ENCODE peak calls at places on chromosomes 7 and 10, in seven cellular contexts. H is endothelial cell, T is AG04450, A is body of pancreas, G is astrocyte of the cerebellum, C is RWPE1, M is vagina. B is an unnamed sample.

GRCh38 chr10:111824128-111824527 is 359.4 kb downstream of the GPAM start:
- DNase-seq in A (no peak), T (no peak), M (no peak), H (no peak), G (no peak), C (no peak), B (no peak)

GRCh38 chr7:88111136-88111748 is 108.6 kb downstream of the SRI start:
- DNase-seq in C (peak), H (no peak), A (no peak), G (peak), T (no peak), M (no peak), B (no peak)

GRCh38 chr10:89074120-89074519 is 83.5 kb downstream of the FAS start:
- DNase-seq in G (peak), C (no peak), A (peak), H (no peak), M (no peak), T (no peak), B (no peak)

GRCh38 chr10:105742184-105742583 is 1101.1 kb downstream of the SORCS3 start:
- DNase-seq in C (no peak), M (no peak), A (peak), H (no peak), G (no peak), T (no peak), B (no peak)

GRCh38 chr7:86814980-86815379 is 171.3 kb downstream of the GRM3 start:
- DNase-seq in H (peak), C (peak), M (no peak), A (no peak), G (no peak), T (no peak), B (no peak)

GRCh38 chr10:79446451-79447020 is 1.1 kb upstream of the ZCCHC24 start:
- DNase-seq in C (no peak), T (no peak), H (peak), M (no peak), A (peak), G (no peak), B (no peak)

GRCh38 chr7:158255156-158255555 is 332.5 kb downstream of the PTPRN2 start:
- DNase-seq in G (no peak), C (no peak), M (no peak), H (no peak), A (no peak), T (no peak), B (no peak)

GRCh38 chr10:44279376-44279775 is 105.5 kb downstream of the CXCL12 start:
- DNase-seq in A (no peak), T (no peak), M (no peak), C (no peak), G (no peak), H (no peak), B (no peak)

GRCh38 chr7:114138587-114138986 is 219.8 kb upstream of the PPP1R3A start:
- DNase-seq in C (no peak), M (no peak), G (no peak), H (no peak), T (no peak), A (no peak), B (no peak)

GRCh38 chr10:30987463-30987862 is 44.2 kb downstream of the ZNF438 start:
- DNase-seq in C (no peak), M (no peak), T (no peak), H (no peak), G (no peak), A (no peak), B (no peak)

GRCh38 chr7:31957090-31957720 is 113.0 kb downstream of the PDE1C start:
- DNase-seq in A (no peak), T (no peak), C (no peak), G (no peak), M (no peak), H (no peak), B (no peak)

GRCh38 chr10:113592380-113592779 is 39.5 kb downstream of the HABP2 start:
- DNase-seq in H (no peak), M (no peak), A (no peak), T (no peak), G (no peak), C (no peak), B (no peak)

GRCh38 chr7:93279541-93279940 is 47.4 kb downstream of the VPS50 start:
- DNase-seq in M (no peak), G (no peak), T (no peak), H (no peak), C (no peak), A (no peak), B (no peak)

GRCh38 chr10:51937736-51938135 is 238.3 kb upstream of the CSTF2T start:
- DNase-seq in T (peak), C (no peak), G (peak), A (no peak), M (no peak), H (no peak), B (no peak)

GRCh38 chr10:12287772-12288171 is 61.6 kb upstream of the CAMK1D start:
- DNase-seq in H (no peak), T (no peak), M (no peak), A (no peak), G (no peak), C (no peak), B (no peak)

GRCh38 chr7:51731086-51731485 is 414.5 kb upstream of the COBL start:
- DNase-seq in T (no peak), A (no peak), G (peak), C (no peak), H (no peak), M (no peak), B (no peak)

GRCh38 chr10:76583711-76584161 is 1053.9 kb downstream of the KCNMA1 start:
- DNase-seq in A (no peak), M (no peak), G (peak), T (peak), C (peak), H (no peak), B (no peak)

DNA sequence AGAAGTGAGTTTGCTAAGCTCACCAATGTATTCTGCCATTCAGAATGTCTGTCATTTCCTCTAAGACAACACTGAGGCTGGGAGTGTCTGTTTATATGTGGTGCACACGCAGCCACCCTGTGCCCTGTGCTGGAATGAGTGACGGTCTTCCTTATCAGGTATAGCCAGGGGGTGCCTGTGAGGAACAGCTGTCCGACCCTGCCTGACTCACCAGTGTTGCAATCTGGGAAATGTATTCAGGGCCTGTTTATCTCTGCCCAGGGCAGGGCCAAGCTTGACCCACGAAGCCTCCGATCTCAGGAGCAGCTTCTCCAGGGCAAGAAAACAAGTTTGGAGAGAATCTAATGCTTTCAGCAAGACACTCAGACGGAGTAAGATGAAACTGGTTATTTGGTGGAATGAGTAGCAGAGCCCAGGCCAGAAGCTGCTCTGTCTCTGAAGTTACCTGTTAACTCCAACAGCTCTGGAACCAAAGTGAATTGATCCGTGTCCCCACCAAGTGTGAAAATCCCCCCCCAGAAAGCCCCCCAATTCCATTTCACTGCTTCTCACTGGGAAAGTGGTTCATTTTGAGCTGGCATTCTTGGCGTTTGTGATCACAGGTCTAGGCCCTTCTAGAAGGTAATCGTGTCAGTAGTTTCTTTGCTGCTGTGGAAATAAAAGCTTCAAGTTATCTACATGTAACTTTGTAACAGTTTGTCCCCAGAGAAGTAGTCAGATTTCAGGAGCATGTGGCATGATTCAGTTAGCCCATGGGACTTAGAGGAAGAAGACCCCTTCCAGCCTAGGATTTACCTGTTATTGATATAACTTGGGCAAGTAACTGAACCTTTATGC is 6.1 kb upstream of the UBE2H start:
- DNase-seq in A (peak), M (no peak), H (peak), T (peak), C (peak), G (no peak), B (peak)
- TF ChIP-seq CTCF in A (no peak), M (no peak), H (no peak), T (no peak), C (no peak), G (no peak), B (no peak)

DNA sequence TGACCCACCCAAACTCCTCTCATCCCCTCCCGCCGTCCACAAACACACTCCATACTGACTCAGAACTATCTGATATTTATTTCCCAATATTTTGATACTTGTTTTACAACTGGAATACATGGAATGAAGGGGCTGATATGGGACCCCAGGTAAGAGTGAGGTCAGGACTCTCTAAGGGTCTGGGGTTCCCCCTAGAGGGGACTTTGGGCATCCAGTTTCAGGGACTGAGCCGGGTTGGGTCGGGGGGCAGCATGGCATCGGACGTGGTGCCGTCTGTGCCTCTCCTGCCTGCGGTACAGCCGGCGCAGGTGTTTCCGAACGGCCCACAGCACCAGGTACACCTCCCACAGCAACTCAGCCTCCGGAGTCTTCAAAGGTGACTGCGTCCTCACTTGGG is 7.5 kb downstream of the SPACDR start:
- DNase-seq in M (no peak), T (no peak), C (no peak), G (no peak), H (no peak), A (no peak), B (no peak)
- TF ChIP-seq CTCF in M (no peak), T (no peak), C (no peak), G (no peak), H (no peak), A (no peak), B (no peak)

GRCh38 chr7:131241381-131241780 is 86.3 kb upstream of the MKLN1 start:
- DNase-seq in H (no peak), C (no peak), A (no peak), G (no peak), T (no peak), M (no peak), B (no peak)

GRCh38 chr7:131242123-131242650 is 85.5 kb upstream of the MKLN1 start:
- DNase-seq in C (no peak), A (no peak), M (no peak), G (no peak), T (no peak), H (no peak), B (no peak)

GRCh38 chr7:131249003-131249402 is 78.7 kb upstream of the MKLN1 start:
- DNase-seq in H (no peak), G (peak), C (peak), T (peak), A (peak), M (no peak), B (no peak)

GRCh38 chr7:131249483-131249882 is 78.2 kb upstream of the MKLN1 start:
- DNase-seq in G (no peak), M (no peak), H (no peak), T (no peak), C (no peak), A (no peak), B (no peak)

GRCh38 chr7:131244259-131244852 is 83.3 kb upstream of the MKLN1 start:
- DNase-seq in G (peak), A (no peak), M (no peak), T (peak), C (peak), H (no peak), B (no peak)
- TF ChIP-seq CTCF in G (peak), A (no peak), M (no peak), T (no peak), C (no peak), H (no peak), B (no peak)

GRCh38 chr10:78185693-78186055 is 152.0 kb downstream of the RPS24 start:
- DNase-seq in H (no peak), T (no peak), G (no peak), A (no peak), C (no peak), M (no peak), B (no peak)

GRCh38 chr10:78181381-78182055 is 147.9 kb downstream of the RPS24 start:
- DNase-seq in H (no peak), C (peak), A (no peak), T (no peak), G (no peak), M (no peak), B (no peak)

GRCh38 chr10:78180306-78180705 is 146.6 kb downstream of the RPS24 start:
- DNase-seq in A (no peak), H (no peak), T (no peak), M (no peak), G (no peak), C (no peak), B (no peak)

GRCh38 chr10:78184851-78185692 is 151.4 kb downstream of the RPS24 start:
- DNase-seq in T (no peak), C (no peak), G (no peak), H (no peak), M (no peak), A (no peak), B (no peak)

DNA sequence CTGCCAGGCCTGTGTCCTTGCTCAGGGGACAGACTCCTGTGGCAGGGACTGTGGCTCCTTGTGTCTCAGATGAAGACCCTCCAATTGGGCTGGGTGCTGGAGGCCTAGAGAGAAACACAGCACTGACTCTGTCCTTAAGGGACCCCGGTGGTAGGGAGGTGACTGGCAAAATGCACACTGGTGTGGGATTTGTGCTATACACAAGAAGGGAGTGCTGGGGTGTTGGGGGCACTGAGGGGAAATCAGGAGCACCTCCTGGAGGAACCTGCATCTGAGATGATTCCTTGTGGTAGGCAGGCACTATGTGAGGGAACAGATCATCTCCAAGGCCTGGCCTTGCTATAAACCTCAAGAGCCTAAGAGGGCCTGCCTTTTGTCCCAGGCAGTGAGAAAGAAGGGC is 149.2 kb downstream of the RPS24 start:
- DNase-seq in C (no peak), A (no peak), T (no peak), M (no peak), G (no peak), H (no peak), B (no peak)
- TF ChIP-seq CTCF in C (no peak), A (no peak), T (no peak), M (no peak), G (no peak), H (no peak), B (no peak)

GRCh38 chr10:2619472-2619871 is 447.9 kb upstream of the PFKP start:
- DNase-seq in G (no peak), H (peak), C (peak), A (no peak), T (no peak), M (no peak), B (no peak)
- TF ChIP-seq CTCF in G (peak), H (peak), C (peak), A (no peak), T (peak), M (no peak), B (peak)

GRCh38 chr7:5657901-5658300 is 123.6 kb downstream of the RNF216 start:
- DNase-seq in H (no peak), T (no peak), M (no peak), G (no peak), C (peak), A (no peak), B (peak)

GRCh38 chr7:5665106-5666025 is 116.1 kb downstream of the RNF216 start:
- DNase-seq in T (peak), H (peak), C (peak), G (peak), A (peak), M (no peak), B (peak)

GRCh38 chr7:5659584-5659983 is 121.9 kb downstream of the RNF216 start:
- DNase-seq in M (no peak), T (no peak), H (no peak), G (no peak), C (no peak), A (no peak), B (peak)

GRCh38 chr7:5662776-5663175 is 118.7 kb downstream of the RNF216 start:
- DNase-seq in G (no peak), H (no peak), C (no peak), T (no peak), A (no peak), M (no peak), B (peak)

DNA sequence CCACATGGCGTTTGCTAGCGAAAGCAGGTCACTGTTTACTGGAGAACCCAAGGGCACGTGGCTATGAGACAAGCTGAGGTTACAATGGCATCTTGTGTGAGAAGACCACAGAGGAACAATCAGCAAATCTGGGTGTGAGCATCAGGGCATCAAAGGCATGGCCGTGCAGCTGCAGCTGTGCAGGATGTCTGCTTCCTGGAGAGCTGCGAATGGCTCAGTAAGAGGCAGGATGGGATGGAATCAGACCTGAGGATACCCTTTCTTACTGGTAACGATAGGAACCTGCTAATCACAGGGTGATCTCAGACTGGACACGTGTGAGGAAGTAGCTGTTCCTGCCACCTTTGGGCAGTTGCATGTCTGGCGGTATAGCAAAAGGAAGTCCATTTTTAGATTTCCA is 119.5 kb downstream of the RNF216 start:
- DNase-seq in H (peak), G (no peak), M (no peak), C (no peak), T (no peak), A (no peak), B (peak)
- TF ChIP-seq CTCF in H (no peak), G (no peak), M (no peak), C (no peak), T (no peak), A (no peak), B (no peak)

GRCh38 chr7:44973610-44974401 is 5.0 kb downstream of the MYO1G start:
- DNase-seq in A (peak), H (peak), C (no peak), G (no peak), T (no peak), M (peak), B (no peak)
- TF ChIP-seq CTCF in A (peak), H (no peak), C (no peak), G (peak), T (peak), M (peak), B (peak)

GRCh38 chr10:91096263-91096662 is 124.2 kb upstream of the PCGF5 start:
- DNase-seq in G (no peak), A (no peak), M (no peak), C (no peak), H (no peak), T (no peak), B (no peak)

GRCh38 chr10:91091780-91092179 is 128.7 kb upstream of the PCGF5 start:
- DNase-seq in T (no peak), A (no peak), M (no peak), H (no peak), G (no peak), C (no peak), B (no peak)

GRCh38 chr10:91088300-91089140 is 131.9 kb upstream of the PCGF5 start:
- DNase-seq in A (no peak), C (peak), H (no peak), M (no peak), T (no peak), G (no peak), B (no peak)

DNA sequence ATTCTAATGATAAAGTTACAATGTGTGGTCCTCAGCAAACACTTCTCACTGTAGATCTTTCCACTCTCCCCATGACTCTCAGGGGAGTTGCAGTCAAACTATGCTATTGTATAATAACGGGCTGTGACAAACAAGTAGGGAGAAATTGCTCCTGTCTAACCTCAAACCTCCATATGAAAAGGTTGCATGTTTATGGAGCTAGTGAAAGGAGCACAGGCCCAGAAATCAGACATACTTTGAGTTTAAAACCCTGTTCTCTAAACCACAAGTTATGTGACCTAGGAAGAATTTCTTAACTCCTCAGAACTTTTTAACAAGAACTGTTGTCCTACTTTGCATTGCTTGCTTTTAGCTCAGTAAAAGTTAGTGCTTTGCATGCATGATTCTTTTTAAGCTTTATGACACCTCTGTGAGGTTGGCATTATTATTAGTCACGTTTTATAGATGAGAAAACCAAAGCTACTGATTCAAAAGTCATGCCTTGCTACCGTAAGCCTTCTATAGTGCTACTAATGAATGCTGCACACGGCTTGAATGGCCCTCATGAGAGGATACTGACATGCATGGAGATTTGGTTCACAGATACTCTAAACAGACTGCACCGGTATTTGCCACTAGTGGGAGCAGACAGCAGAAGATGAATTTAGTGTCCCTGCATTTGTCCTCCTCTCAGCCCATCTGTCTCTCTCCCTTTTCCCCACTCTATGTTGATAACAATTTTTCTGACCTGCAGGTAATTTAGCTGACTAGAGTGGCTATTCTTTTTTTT is 129.5 kb upstream of the PCGF5 start:
- DNase-seq in M (no peak), T (no peak), G (peak), A (no peak), H (no peak), C (no peak), B (no peak)
- TF ChIP-seq CTCF in M (no peak), T (peak), G (peak), A (no peak), H (no peak), C (no peak), B (peak)

GRCh38 chr10:61819208-61819607 is 82.3 kb upstream of the ARID5B start:
- DNase-seq in M (no peak), A (no peak), G (no peak), H (no peak), C (no peak), T (no peak), B (no peak)
- TF ChIP-seq CTCF in M (no peak), A (no peak), G (no peak), H (no peak), C (no peak), T (no peak), B (peak)

GRCh38 chr7:70812511-70812910 is 319.4 kb upstream of the GALNT17 start:
- DNase-seq in G (no peak), M (no peak), A (no peak), T (no peak), H (no peak), C (no peak), B (no peak)
- TF ChIP-seq CTCF in G (peak), M (no peak), A (no peak), T (no peak), H (no peak), C (no peak), B (peak)